ENCODE peak calls at places on chromosome 21, in seven cellular contexts. H, Y, V, F, T, C and S are unnamed samples.

GRCh38 chr21:15301014-15301413 is 236.2 kb upstream of the NRIP1 start:
- DNase-seq in H (no peak), Y (no peak), V (no peak), F (no peak), T (no peak), C (no peak), S (no peak)

GRCh38 chr21:39087238-39087975 is 95.8 kb downstream of the PSMG1 start:
- DNase-seq in H (no peak), Y (no peak), V (no peak), F (no peak), T (no peak), C (no peak), S (no peak)

GRCh38 chr21:43363506-43364260 is 63.2 kb downstream of the SIK1 start:
- DNase-seq in H (no peak), Y (no peak), V (no peak), F (no peak), T (no peak), C (no peak), S (no peak)

GRCh38 chr21:36881223-36881622 is 85.2 kb downstream of the HLCS start:
- DNase-seq in H (no peak), Y (no peak), V (no peak), F (no peak), T (no peak), C (no peak), S (no peak)

GRCh38 chr21:26804895-26805609 is 40.2 kb downstream of the ADAMTS1 start:
- DNase-seq in H (no peak), Y (no peak), V (no peak), F (no peak), T (no peak), C (no peak), S (no peak)

GRCh38 chr21:29371464-29371863 is 72.7 kb downstream of the BACH1 start:
- DNase-seq in H (no peak), Y (no peak), V (no peak), F (no peak), T (no peak), C (no peak), S (no peak)

GRCh38 chr21:17900281-17900989 is 81.3 kb upstream of the C21orf91 start:
- DNase-seq in H (no peak), Y (no peak), V (no peak), F (no peak), T (no peak), C (no peak), S (no peak)

GRCh38 chr21:30340714-30341573 is 3.5 kb upstream of the KRTAP27-1 start:
- DNase-seq in H (peak), Y (no peak), V (peak), F (peak), T (no peak), C (no peak), S (no peak)

GRCh38 chr21:29378814-29379213 is 80.1 kb downstream of the BACH1 start:
- DNase-seq in H (peak), Y (no peak), V (no peak), F (no peak), T (no peak), C (no peak), S (no peak)

GRCh38 chr21:22791986-22792560 is 1793.9 kb downstream of the NCAM2 start:
- DNase-seq in H (no peak), Y (no peak), V (peak), F (no peak), T (peak), C (no peak), S (no peak)

GRCh38 chr21:37675202-37675801 is 241.0 kb downstream of the KCNJ6 start:
- DNase-seq in H (peak), Y (no peak), V (peak), F (peak), T (peak), C (peak), S (peak)

GRCh38 chr21:39927304-39927886 is 60.2 kb downstream of the PCP4 start:
- DNase-seq in H (peak), Y (no peak), V (no peak), F (no peak), T (no peak), C (no peak), S (no peak)

GRCh38 chr21:24076179-24076578 is 1531.1 kb downstream of the MRPL39 start:
- DNase-seq in H (no peak), Y (no peak), V (no peak), F (no peak), T (peak), C (no peak), S (no peak)

GRCh38 chr21:32007461-32007860 is 134.6 kb downstream of the HUNK start:
- DNase-seq in H (no peak), Y (no peak), V (no peak), F (no peak), T (no peak), C (no peak), S (no peak)

GRCh38 chr21:31731112-31731801 is 661 bp downstream of the SCAF4 start:
- DNase-seq in H (peak), Y (peak), V (peak), F (no peak), T (no peak), C (no peak), S (peak)

GRCh38 chr21:46126321-46127238 is 28.7 kb downstream of the COL6A2 start:
- DNase-seq in H (no peak), Y (peak), V (no peak), F (no peak), T (no peak), C (no peak), S (peak)

GRCh38 chr21:43802713-43803313 is 13.4 kb downstream of the RRP1 start:
- DNase-seq in H (no peak), Y (no peak), V (no peak), F (no peak), T (no peak), C (no peak), S (no peak)

GRCh38 chr21:31176080-31176551 is 137.8 kb upstream of the KRTAP19-8 start:
- DNase-seq in H (no peak), Y (no peak), V (no peak), F (no peak), T (peak), C (no peak), S (no peak)

GRCh38 chr21:43269461-43269860 is 100.7 kb downstream of the CRYAA start:
- DNase-seq in H (no peak), Y (no peak), V (no peak), F (no peak), T (no peak), C (no peak), S (no peak)

GRCh38 chr21:27837933-27838332 is 871.0 kb upstream of the ADAMTS5 start:
- DNase-seq in H (no peak), Y (no peak), V (no peak), F (no peak), T (no peak), C (no peak), S (no peak)

GRCh38 chr21:17858764-17859163 is 39.6 kb upstream of the C21orf91 start:
- DNase-seq in H (no peak), Y (no peak), V (no peak), F (no peak), T (no peak), C (no peak), S (no peak)

GRCh38 chr21:35824136-35824535 is 236.2 kb downstream of the SETD4 start:
- DNase-seq in H (no peak), Y (no peak), V (no peak), F (no peak), T (no peak), C (no peak), S (no peak)

GRCh38 chr21:43712268-43712942 is 6.5 kb upstream of the PDXK start:
- DNase-seq in H (peak), Y (no peak), V (peak), F (peak), T (no peak), C (no peak), S (no peak)

GRCh38 chr21:35254752-35255138 is 205.6 kb upstream of the RUNX1 start:
- DNase-seq in H (no peak), Y (no peak), V (no peak), F (no peak), T (no peak), C (no peak), S (no peak)

GRCh38 chr21:21688877-21689276 is 690.7 kb downstream of the NCAM2 start:
- DNase-seq in H (no peak), Y (no peak), V (no peak), F (no peak), T (no peak), C (peak), S (no peak)

GRCh38 chr21:34536820-34537219 is 24.8 kb upstream of the KCNE1 start:
- DNase-seq in H (no peak), Y (no peak), V (no peak), F (no peak), T (no peak), C (no peak), S (no peak)

GRCh38 chr21:29382029-29382654 is 83.4 kb downstream of the BACH1 start:
- DNase-seq in H (no peak), Y (no peak), V (no peak), F (no peak), T (peak), C (no peak), S (no peak)

GRCh38 chr21:36999131-36999898 is 7.2 kb upstream of the RIPPLY3 start:
- DNase-seq in H (no peak), Y (no peak), V (no peak), F (no peak), T (no peak), C (no peak), S (no peak)

GRCh38 chr21:20627594-20627993 is 370.6 kb upstream of the NCAM2 start:
- DNase-seq in H (no peak), Y (no peak), V (no peak), F (no peak), T (no peak), C (peak), S (no peak)

GRCh38 chr21:21295303-21295702 is 297.1 kb downstream of the NCAM2 start:
- DNase-seq in H (no peak), Y (no peak), V (no peak), F (no peak), T (no peak), C (no peak), S (no peak)

GRCh38 chr21:26655466-26655865 is 82.4 kb upstream of the CYYR1 start:
- DNase-seq in H (no peak), Y (no peak), V (no peak), F (no peak), T (no peak), C (no peak), S (no peak)

GRCh38 chr21:17673261-17674020 is 60.7 kb upstream of the BTG3 start:
- DNase-seq in H (no peak), Y (no peak), V (no peak), F (no peak), T (no peak), C (no peak), S (no peak)

GRCh38 chr21:20875741-20876140 is 122.5 kb upstream of the NCAM2 start:
- DNase-seq in H (no peak), Y (no peak), V (no peak), F (no peak), T (no peak), C (no peak), S (no peak)

GRCh38 chr21:31730687-31731111 is 1.2 kb downstream of the SCAF4 start:
- DNase-seq in H (no peak), Y (no peak), V (peak), F (no peak), T (peak), C (peak), S (no peak)

GRCh38 chr21:16752109-16752508 is 760.7 kb upstream of the CXADR start:
- DNase-seq in H (no peak), Y (no peak), V (no peak), F (no peak), T (no peak), C (no peak), S (no peak)

GRCh38 chr21:43879348-43880110 is 14.5 kb downstream of the AGPAT3 start:
- DNase-seq in H (no peak), Y (no peak), V (no peak), F (no peak), T (no peak), C (no peak), S (no peak)

GRCh38 chr21:40351006-40351405 is 483.8 kb downstream of the PCP4 start:
- DNase-seq in H (no peak), Y (no peak), V (peak), F (no peak), T (no peak), C (no peak), S (no peak)

GRCh38 chr21:31397515-31397926 is 53.5 kb upstream of the TIAM1 start:
- DNase-seq in H (no peak), Y (no peak), V (no peak), F (no peak), T (no peak), C (no peak), S (no peak)

GRCh38 chr21:44972301-44972814 is 32.5 kb downstream of the SLX9 start:
- DNase-seq in H (no peak), Y (no peak), V (no peak), F (no peak), T (no peak), C (no peak), S (no peak)

GRCh38 chr21:44973598-44973997 is 33.8 kb downstream of the SLX9 start:
- DNase-seq in H (no peak), Y (no peak), V (no peak), F (no peak), T (no peak), C (no peak), S (no peak)

GRCh38 chr21:44975720-44976555 is 36.1 kb downstream of the SLX9 start:
- DNase-seq in H (no peak), Y (no peak), V (no peak), F (no peak), T (no peak), C (no peak), S (no peak)

GRCh38 chr21:44972821-44973220 is 33.0 kb downstream of the SLX9 start:
- DNase-seq in H (no peak), Y (no peak), V (no peak), F (no peak), T (no peak), C (no peak), S (no peak)

GRCh38 chr21:44974676-44975075 is 34.8 kb downstream of the SLX9 start:
- DNase-seq in H (no peak), Y (no peak), V (no peak), F (no peak), T (no peak), C (no peak), S (no peak)
- TF ChIP-seq POLR2AphosphoS5 in H (no peak), Y (no peak), V (no peak), F (no peak), T (no peak), C (no peak), S (no peak)

DNA sequence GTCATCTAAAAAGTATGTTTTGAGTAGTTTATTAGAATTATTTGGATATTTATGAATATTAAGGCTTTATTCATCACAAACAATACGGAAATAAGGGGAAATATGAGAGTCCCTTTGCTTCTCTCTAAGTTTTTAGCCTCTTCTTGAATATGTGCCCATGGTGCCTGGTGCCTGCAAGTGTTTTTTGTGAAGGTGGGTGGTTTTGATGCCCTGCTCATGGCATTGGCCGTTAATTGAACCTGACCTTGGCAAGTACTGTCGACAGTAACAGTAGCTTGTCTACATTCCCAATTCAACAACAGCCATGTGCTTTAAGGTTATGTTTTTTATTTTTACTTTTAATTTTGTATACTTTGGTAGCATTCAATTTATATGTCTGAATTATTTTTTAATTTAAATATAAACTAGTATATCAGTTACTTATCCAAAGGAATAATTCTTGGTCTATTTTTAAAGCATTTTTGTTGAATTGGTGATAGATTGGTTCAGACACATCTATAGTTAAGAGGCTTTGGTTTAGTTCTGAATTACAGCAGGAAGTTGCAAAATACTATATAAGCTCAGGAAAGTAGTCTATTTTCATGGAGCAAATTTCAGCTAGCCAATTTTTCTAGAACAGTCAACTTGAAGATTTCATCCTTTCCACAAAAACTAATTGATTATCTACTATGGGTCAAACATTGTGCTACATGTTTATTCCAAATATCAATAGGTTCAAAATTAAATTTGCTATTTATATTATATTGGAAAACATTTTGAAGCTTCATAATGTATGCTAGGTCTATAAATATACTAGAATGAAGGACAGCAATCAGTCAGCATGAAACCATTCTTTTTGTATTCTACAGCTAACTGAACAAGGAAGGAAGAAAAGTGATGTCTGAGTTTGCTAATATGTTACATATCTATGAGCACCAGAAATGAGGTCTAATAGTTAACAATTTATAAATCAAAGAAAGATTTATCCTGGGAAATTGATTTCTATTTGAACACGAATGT is 184.4 kb downstream of the MRPL39 start:
- DNase-seq in H (no peak), Y (no peak), V (no peak), F (no peak), T (no peak), C (no peak), S (no peak)
- TF ChIP-seq POLR2A in H (no peak), Y (no peak), V (no peak), F (no peak), T (no peak), C (no peak), S (peak)

DNA sequence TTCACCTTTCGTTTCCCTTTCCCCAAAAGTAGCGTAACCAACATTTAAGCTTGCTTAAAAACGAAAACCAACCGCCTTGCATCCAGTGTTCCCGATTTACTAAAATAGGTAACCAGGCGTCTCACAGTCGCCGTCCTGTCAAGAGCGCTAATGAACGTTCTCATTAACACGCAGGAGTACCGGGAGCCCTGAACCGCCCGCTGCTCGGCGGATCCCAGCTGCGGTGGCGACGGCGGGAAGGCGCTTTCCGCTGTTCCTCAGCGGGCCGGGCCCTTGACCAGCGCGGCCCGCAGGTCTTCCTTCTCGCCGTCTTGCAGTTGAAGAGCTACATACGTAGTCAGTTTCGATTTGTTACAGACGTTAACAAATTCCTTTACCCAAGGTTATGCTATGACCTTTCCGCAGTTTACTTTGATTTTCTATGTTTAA is 2.0 kb downstream of the OLIG1 start:
- DNase-seq in H (no peak), Y (no peak), V (no peak), F (no peak), T (peak), C (no peak), S (no peak)
- TF ChIP-seq POLR2AphosphoS5 in H (no peak), Y (no peak), V (no peak), F (no peak), T (no peak), C (no peak), S (no peak)

DNA sequence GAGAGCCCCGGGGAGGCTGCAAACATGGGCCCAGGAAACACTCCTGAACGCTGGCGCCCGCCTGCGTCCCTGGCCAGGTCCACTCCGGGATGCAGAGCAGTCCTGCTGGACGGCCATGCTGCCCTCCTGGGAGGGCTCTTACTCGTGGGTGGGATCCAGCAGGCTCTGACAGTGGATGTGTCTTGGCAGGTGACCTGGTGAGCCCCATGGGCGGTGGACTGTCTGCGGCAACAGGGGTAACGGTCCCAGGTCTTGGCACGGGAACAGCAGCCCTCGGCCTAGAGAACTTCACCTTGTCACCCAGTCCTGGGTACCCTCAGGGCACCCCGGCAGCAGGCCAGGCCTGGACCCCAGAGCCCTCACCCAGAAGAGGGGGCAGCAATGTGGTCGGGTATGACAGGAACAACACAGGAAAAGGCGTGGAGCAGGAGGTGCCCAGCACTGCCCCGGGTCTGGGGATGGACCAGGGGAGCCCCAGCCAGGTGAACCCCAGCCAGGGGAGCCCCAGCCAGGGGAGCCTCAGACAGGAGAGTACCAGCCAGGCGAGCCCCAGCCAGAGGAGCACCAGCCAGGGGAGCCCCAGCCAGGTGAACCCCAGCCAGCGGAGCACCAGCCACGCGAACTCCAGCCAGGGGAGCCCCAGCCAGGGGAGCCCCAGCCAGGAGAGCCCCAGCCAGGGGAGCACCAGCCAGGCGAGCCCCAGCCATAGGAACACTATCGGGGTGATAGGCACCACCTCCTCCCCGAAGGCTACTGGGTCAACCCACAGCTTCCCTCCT is 39.8 kb downstream of the UMODL1 start:
- DNase-seq in H (no peak), Y (no peak), V (no peak), F (no peak), T (no peak), C (no peak), S (no peak)
- TF ChIP-seq POLR2A in H (no peak), Y (no peak), V (no peak), F (no peak), T (no peak), C (no peak), S (no peak)